ENCODE peak calls at places on chromosomes 11 and 22, in four cellular contexts. C is astrocyte of the spinal cord, G is astrocyte, J is body of pancreas. V is an unnamed sample.

GRCh38 chr11:84241374-84242131 is 955.4 kb upstream of the CCDC90B start:
- DNase-seq in J (no peak), G (no peak), C (no peak), V (no peak)

GRCh38 chr11:82863209-82863608 is 37.0 kb downstream of the PRCP start:
- DNase-seq in G (no peak), C (no peak), J (no peak), V (no peak)

GRCh38 chr22:46652081-46652929 is 32.1 kb downstream of the GRAMD4 start:
- DNase-seq in J (no peak), G (no peak), C (peak), V (no peak)

GRCh38 chr11:31806186-31806943 is 4.8 kb downstream of the PAX6 start:
- DNase-seq in G (peak), C (no peak), J (no peak), V (no peak)

GRCh38 chr11:124746621-124747243 is 5.3 kb downstream of the VSIG2 start:
- DNase-seq in J (peak), G (peak), C (peak), V (peak)

GRCh38 chr11:908273-908672 is 2.3 kb downstream of the CHID1 start:
- DNase-seq in G (no peak), J (no peak), C (no peak), V (no peak)

GRCh38 chr11:35142481-35143207 is 3.7 kb downstream of the CD44 start:
- DNase-seq in J (peak), C (no peak), G (peak), V (no peak)

GRCh38 chr11:8442301-8442700 is 151.7 kb downstream of the STK33 start:
- DNase-seq in J (no peak), G (no peak), C (no peak), V (no peak)

GRCh38 chr22:39453765-39454378 is 2.9 kb upstream of the MGAT3 start:
- DNase-seq in J (no peak), C (no peak), G (no peak), V (no peak)

GRCh38 chr11:77147036-77147315 is 18.9 kb downstream of the MYO7A start:
- DNase-seq in C (no peak), J (no peak), G (no peak), V (no peak)

GRCh38 chr11:2580444-2581050 is 119.2 kb downstream of the KCNQ1OT1 start:
- DNase-seq in C (no peak), G (no peak), J (peak), V (peak)

GRCh38 chr11:72378704-72379383 is 55.5 kb downstream of the CLPB start:
- DNase-seq in J (no peak), G (peak), C (peak), V (peak)

GRCh38 chr22:24969588-24970301 is 17.2 kb downstream of the KIAA1671 start:
- DNase-seq in G (peak), J (no peak), C (peak), V (no peak)

GRCh38 chr11:126405374-126405773 is 49.9 kb downstream of the ST3GAL4 start:
- DNase-seq in G (no peak), C (no peak), J (no peak), V (peak)

DNA sequence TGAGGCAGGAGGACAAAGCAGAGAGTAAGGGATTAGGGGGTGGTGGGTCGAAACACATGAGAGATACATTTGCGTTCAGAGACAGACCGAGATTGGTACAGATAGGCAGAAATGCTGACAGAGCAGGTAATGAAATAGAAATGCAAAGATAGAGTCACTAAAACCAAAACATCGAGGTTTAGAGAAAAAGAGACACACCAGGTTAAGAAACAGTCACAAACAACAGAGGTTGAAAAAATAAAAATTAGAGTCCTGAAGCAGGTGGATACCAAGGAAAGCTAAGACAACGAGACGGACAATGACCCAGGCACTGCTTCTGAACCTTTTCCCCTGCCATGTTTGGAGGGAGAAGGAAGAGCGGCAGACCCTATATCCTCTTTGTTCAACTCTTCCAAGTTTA is 1.2 kb upstream of the MAPK1 start:
- DNase-seq in C (no peak), J (no peak), G (no peak), V (no peak)
- H3K4me3 ChIP-seq in C (no peak), J (no peak), G (no peak), V (peak)

GRCh38 chr11:105718641-105719040 is 108.8 kb downstream of the GRIA4 start:
- DNase-seq in G (peak), J (no peak), C (peak), V (no peak)
- H3K4me3 ChIP-seq in G (no peak), J (no peak), C (no peak), V (no peak)

DNA sequence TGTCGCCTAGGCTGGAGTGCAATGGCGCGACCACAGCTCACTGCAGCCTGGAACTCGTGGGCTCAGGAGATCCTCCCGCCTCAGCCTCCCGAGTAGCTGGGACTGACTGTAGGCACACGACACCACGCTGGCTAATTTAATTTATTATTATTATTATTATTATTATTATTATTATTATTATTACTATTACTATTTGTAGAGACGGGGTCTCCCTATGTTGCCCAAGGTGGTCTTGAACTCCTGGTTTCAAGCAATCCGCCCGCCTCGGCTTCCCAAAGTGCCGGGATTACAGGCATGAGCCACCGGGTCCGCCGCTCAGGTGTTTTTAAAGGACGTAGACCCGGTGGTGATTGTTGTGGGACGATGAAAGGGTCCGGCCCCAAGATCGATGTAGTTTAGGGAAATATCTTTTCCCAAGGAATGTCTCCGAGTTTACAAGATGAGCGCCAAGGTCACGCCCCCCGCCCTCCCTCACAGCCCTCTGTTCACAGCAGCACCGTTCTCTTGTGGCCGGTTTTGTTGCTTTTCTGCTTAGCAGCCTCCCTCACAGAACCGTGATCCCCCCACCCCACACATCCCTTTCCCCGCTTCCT is 728 bp upstream of the POGLUT3 start:
- DNase-seq in G (no peak), J (peak), C (no peak), V (no peak)
- H3K4me3 ChIP-seq in G (peak), J (peak), C (peak), V (peak)

DNA sequence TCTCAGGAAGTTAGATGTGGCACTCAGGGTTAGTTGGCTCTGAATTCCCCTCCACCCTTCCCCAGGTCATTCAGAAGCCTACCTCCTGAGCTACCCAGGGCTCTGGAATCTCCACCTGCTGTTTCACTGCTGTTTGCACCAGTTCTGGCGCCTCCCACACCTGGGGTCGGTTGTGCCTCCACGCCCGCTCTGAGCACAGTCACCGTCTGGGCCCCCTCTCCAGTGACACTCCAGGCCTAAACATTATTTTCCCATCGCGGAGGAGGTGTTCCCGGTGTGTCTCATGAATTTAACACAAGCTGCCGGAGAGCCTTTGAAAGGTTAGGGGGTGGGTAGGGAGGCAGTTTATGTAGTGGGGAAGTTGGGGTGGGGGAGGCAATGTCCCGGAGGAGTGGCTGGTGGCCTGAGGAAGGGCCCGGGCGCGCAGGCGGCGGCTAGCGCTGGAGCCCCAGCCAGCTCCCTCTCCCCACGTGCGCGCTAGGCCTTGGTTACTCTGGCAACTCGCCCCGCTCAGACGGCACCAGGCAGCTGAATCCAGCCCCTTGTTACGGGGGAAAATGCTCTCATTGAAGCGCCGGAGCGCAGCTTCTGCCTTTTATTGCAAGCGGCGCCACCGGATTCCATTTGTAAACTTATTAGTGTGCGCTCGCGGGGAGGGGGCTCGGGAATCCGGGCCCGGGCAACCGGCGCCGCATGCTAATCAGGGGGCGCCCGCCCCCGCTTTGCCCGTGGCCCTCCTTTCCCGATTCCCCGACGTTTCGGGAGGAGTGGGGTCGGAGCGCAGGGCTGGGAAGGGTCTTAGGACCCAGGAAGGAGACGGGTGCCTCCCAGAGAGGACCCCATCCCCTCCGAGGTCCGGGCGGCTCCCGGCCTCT is 52.4 kb downstream of the GRIK4 start:
- DNase-seq in C (peak), J (no peak), G (no peak), V (no peak)
- H3K4me3 ChIP-seq in C (no peak), J (no peak), G (peak), V (peak)

DNA sequence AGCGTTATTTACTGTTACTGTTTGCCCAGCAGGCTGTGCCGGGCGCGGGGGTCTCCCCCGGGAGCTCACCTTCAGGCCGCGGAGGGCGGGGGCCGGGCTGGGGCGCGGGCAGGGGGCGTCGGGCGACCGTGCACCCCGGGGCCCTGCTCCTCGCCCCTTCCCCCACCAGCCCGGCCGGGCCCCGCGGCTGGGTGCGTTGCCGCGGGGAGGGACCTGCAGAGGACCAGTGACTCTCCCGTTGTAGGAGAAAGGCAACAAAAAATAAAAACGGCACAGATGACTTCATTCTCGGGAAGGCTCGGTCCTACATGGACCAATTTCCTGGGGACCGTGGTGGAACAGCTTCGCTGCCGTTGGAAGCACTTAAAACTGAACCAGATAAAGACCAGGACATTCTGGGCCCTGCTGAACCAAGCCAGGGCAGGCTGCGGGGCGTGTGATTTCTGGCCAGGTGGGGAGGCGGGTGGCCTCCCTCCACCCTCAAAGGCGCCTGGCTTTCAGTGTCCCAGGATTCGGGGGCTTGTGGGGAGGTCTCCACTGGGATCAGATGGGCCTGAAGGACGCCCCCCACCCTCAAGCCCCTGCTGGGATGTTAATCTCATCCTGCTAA is 57.3 kb downstream of the IGLL1 start:
- DNase-seq in J (no peak), C (peak), G (no peak), V (no peak)
- H3K4me3 ChIP-seq in J (no peak), C (no peak), G (no peak), V (peak)

DNA sequence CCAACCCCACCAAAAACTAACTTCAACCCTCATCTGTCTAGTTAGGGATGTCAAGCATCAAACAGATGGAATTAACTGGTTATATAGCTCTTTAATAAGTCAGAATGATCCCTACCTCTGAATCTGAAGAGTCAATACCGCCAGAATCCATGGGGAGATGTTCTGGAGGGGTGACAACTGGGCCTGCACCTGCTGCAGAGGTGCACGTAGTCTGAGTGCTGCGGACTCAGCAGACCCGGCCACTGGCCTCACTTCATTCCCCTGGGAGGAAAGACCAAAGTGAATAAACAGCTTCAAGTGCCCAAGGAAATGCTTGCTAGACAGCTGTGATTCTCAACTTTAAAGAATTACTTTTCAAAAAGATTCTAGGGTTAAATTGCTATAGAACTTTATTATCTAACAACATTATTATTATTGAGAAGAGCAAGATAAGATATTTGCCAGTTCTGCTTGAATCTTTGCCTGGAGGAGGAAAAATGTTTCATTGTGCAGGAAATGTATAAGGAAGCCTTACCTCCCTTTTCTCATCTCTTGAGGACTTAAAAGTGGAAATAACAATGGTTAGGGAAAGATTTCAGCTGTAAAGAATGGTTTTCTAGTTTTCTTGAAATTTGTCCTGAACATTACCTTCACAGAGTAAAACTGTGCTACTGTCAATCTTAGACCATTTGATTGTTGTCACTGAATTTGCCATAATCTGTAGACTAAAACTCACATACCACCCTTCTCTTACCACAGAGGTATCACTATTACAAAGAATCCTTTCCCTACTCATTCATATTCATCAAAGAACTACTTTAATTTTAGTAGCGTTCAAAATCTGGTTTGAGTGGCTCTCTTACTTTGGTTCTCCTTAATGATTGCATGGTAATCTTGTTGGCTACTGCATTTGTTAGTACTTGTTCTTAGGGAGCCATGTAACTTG is 4.2 kb downstream of the XBP1 start:
- DNase-seq in C (no peak), G (no peak), J (no peak), V (no peak)
- H3K4me3 ChIP-seq in C (no peak), G (no peak), J (peak), V (peak)